ENCODE peak calls at places on chromosomes 7 and 10, in nine cellular contexts. F, Y, W, S, I, H, D, O and T are unnamed samples.

GRCh38 chr7:55871932-55872485 is 9.5 kb upstream of the SEPTIN14 start:
- DNase-seq in H (no peak), Y (no peak), S (no peak), O (no peak), I (no peak), D (no peak), F (no peak), W (no peak), T (no peak)

GRCh38 chr7:110587294-110587693 is 503.6 kb upstream of the LRRN3 start:
- DNase-seq in W (no peak), H (no peak), S (no peak), Y (no peak), D (no peak), F (no peak), O (no peak), I (no peak), T (no peak)

GRCh38 chr7:33040803-33041516 is 21.6 kb downstream of the NT5C3A start:
- DNase-seq in F (no peak), H (peak; percentile 61), D (peak; percentile 20), I (peak; percentile 80), O (no peak), W (no peak), S (no peak), Y (peak; percentile 90), T (peak; percentile 97)

GRCh38 chr7:149071641-149072437 is 18.7 kb downstream of the ZNF786 start:
- DNase-seq in D (peak; percentile 58), I (no peak), F (no peak), S (no peak), O (peak; percentile 27), Y (no peak), H (no peak), W (peak; percentile 61), T (peak; percentile 14)

GRCh38 chr7:91653257-91653656 is 227.2 kb downstream of the MTERF1 start:
- DNase-seq in S (no peak), O (no peak), F (no peak), W (no peak), D (no peak), I (no peak), H (no peak), Y (no peak), T (no peak)

GRCh38 chr7:155807805-155808550 is 4.3 kb downstream of the SHH start:
- DNase-seq in O (no peak), D (no peak), F (no peak), W (no peak), H (no peak), S (no peak), I (peak; percentile 78), Y (no peak), T (peak; percentile 76)

GRCh38 chr7:5766321-5766761 is 15.1 kb downstream of the RNF216 start:
- DNase-seq in F (no peak), Y (no peak), W (no peak), O (no peak), S (no peak), I (no peak), H (no peak), D (no peak), T (no peak)

GRCh38 chr7:24290004-24290641 is 6.1 kb downstream of the NPY start:
- DNase-seq in H (peak; percentile 81), Y (peak; percentile 48), O (no peak), D (peak; percentile 71), S (no peak), W (peak; percentile 69), I (no peak), F (peak; percentile 36), T (peak; percentile 78)

GRCh38 chr7:6495597-6496262 is 48.0 kb upstream of the DAGLB start:
- DNase-seq in W (peak; percentile 75), H (no peak), I (no peak), D (no peak), S (no peak), O (no peak), F (no peak), Y (no peak), T (no peak)

GRCh38 chr10:103835121-103836045 is 20.0 kb downstream of the SH3PXD2A start:
- DNase-seq in H (no peak), I (peak; percentile 57), F (no peak), Y (no peak), W (no peak), O (peak; percentile 70), D (no peak), S (peak; percentile 87), T (no peak)

GRCh38 chr10:129963831-129964501 is at the start of gene EBF3:
- DNase-seq in W (peak; percentile 88), I (peak; percentile 44), H (no peak), O (peak; percentile 91), S (peak; percentile 91), Y (peak; percentile 25), F (no peak), D (peak; percentile 89), T (peak; percentile 9)

GRCh38 chr7:147276783-147277370 is 1160.3 kb downstream of the CNTNAP2 start:
- DNase-seq in O (no peak), F (no peak), Y (no peak), D (no peak), H (no peak), S (no peak), W (no peak), I (no peak), T (no peak)

DNA sequence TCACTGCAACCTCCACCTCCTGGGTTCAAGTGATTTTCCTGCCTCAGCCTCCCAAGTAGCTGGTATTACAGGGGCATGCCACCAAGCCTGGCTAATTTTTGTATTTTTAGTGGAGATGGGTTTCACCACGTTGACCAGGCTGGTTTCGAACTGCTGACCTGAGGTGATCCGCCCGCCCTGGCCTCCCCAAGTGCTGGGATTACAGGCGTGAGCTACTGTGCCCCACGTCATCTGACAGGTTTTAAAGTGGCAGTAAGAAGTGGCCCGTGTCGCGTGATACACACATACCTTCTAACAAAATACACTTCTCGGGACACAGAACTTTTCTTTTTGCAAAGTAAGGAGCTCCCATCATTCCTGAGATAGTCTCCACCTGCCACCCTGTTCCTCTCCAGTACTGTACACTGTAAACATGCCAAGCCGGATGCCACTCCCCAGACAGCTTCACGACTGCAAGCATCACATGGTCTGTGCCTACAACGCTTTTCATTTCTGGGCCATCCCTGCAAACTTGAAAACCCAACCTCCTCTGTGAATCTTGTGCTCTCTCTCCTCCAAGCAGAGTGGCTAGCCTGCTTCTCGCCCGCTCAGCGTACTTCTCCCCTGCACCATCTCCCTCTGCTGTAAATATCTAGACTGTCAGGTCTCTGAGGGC is 256.3 kb upstream of the KLF14 start:
- DNase-seq in I (peak; percentile 75), Y (no peak), W (no peak), H (no peak), S (no peak), F (no peak), O (no peak), D (no peak), T (peak; percentile 65)
- H3K27ac ChIP-seq in I (peak overlapping the region; percentile 16), Y (no peak overlapping the region), W (no peak overlapping the region), H (no peak overlapping the region), S (peak overlapping the region; percentile 16), F (no peak overlapping the region), O (peak overlapping the region; percentile 9), D (no peak overlapping the region), T (peak overlapping the region; percentile 11)

GRCh38 chr7:151592868-151593486 is 73.3 kb upstream of the RHEB start:
- DNase-seq in F (peak; percentile 65), Y (peak; percentile 85), I (no peak), S (no peak), D (no peak), W (no peak), O (no peak), H (peak; percentile 90), T (no peak)
- H3K4me1 ChIP-seq in F (peaks cover 16% of the 10 kb centered on the region), Y (peaks cover 27% of the 10 kb centered on the region), I (peaks cover 12% of the 10 kb centered on the region), S (no peaks in the 10 kb centered on the region), D (no peaks in the 10 kb centered on the region), W (peaks cover 10% of the 10 kb centered on the region), O (no peaks in the 10 kb centered on the region), H (peaks cover 44% of the 10 kb centered on the region), T (no peaks in the 10 kb centered on the region)

GRCh38 chr7:35800718-35801391 is at the start of gene SEPTIN7:
- DNase-seq in W (peak; percentile 97), Y (peak; percentile 98), I (peak; percentile 99), S (peak; percentile 99), H (peak; percentile 98), F (peak; percentile 97), O (peak; percentile 99), D (peak; percentile 99), T (peak; percentile 99)

GRCh38 chr7:35802102-35802466 is 1.2 kb downstream of the SEPTIN7 start:
- DNase-seq in H (no peak), F (no peak), Y (no peak), D (no peak), O (no peak), I (no peak), S (no peak), W (no peak), T (no peak)

GRCh38 chr7:35801392-35802101 is 690 bp downstream of the SEPTIN7 start:
- DNase-seq in S (peak; percentile 70), D (peak; percentile 78), O (peak; percentile 75), W (peak; percentile 85), Y (peak; percentile 70), F (peak; percentile 17), H (peak; percentile 61), I (peak; percentile 76), T (peak; percentile 61)

GRCh38 chr7:35804571-35804970 is 3.7 kb downstream of the SEPTIN7 start:
- DNase-seq in H (no peak), W (no peak), S (no peak), O (no peak), Y (no peak), I (no peak), D (no peak), F (no peak), T (no peak)

GRCh38 chr7:35802649-35803048 is 1.8 kb downstream of the SEPTIN7 start:
- DNase-seq in D (peak; percentile 25), S (no peak), F (no peak), O (no peak), H (no peak), W (peak; percentile 37), I (no peak), Y (no peak), T (no peak)
- H3K4me3 ChIP-seq in D (peak overlapping the region; percentile 69), S (peak overlapping the region; percentile 89), F (peak overlapping the region; percentile 94), O (peak overlapping the region; percentile 79), H (peak overlapping the region; percentile 69), W (peak overlapping the region; percentile 94), I (no peak overlapping the region), Y (peak overlapping the region; percentile 95), T (peak overlapping the region; percentile 100)

DNA sequence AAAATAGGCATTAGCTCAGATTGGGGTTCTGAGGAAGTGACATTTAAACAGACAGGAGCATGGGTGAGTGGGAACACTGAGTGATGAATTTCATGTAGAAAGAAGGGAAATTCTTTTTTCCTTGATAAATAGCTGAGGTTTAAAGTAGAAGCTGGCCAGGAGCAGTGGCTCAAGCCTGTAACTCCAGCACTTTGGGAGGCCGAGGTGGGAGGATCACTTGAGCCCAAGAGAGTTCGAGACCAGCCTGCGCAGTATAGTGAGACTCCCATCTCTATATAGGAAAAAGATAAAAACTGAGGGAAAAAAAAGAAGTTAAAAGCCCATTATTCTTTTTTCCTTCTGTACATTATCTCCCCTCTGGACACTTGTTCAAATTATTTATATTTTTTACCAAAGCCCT is 9.1 kb downstream of the HNRNPF start:
- DNase-seq in O (no peak), Y (no peak), F (no peak), D (no peak), I (no peak), H (no peak), W (no peak), S (no peak), T (no peak)
- H3K27ac ChIP-seq in O (no peak overlapping the region), Y (no peak overlapping the region), F (peak overlapping the region; percentile 95), D (no peak overlapping the region), I (peak overlapping the region; percentile 23), H (peak overlapping the region; percentile 80), W (peak overlapping the region; percentile 76), S (peak overlapping the region; percentile 98), T (peak overlapping the region; percentile 52)

GRCh38 chr10:118563373-118563890 is 32.0 kb downstream of the PRLHR start:
- DNase-seq in H (no peak), O (no peak), S (no peak), Y (peak; percentile 45), W (no peak), F (no peak), D (no peak), I (no peak), T (no peak)
- H3K4me1 ChIP-seq in H (no peaks in the 10 kb centered on the region), O (no peaks in the 10 kb centered on the region), S (no peaks in the 10 kb centered on the region), Y (no peaks in the 10 kb centered on the region), W (no peaks in the 10 kb centered on the region), F (no peaks in the 10 kb centered on the region), D (no peaks in the 10 kb centered on the region), I (peaks cover 2% of the 10 kb centered on the region), T (no peaks in the 10 kb centered on the region)